ENCODE peak calls at places on chromosomes 6 and 20, in six cellular contexts. T, V, P, E, C and N are unnamed samples. For H3K4me1, the result is how much of the 10 kb centered on the place peaks cover.

GRCh38 chr6:37391100-37391499 is 37.3 kb downstream of the RNF8 start:
- DNase-seq in T (no peak), V (peak), P (no peak), E (no peak), C (no peak), N (no peak)

GRCh38 chr20:32619586-32619985 is 34.5 kb upstream of the NOL4L start:
- DNase-seq in T (no peak), V (no peak), P (no peak), E (no peak), C (no peak), N (no peak)

GRCh38 chr6:156689656-156690055 is 87.5 kb upstream of the ARID1B start:
- DNase-seq in T (no peak), V (no peak), P (no peak), E (no peak), C (no peak), N (no peak)

GRCh38 chr6:83155794-83156193 is 37.3 kb downstream of the PGM3 start:
- DNase-seq in T (no peak), V (no peak), P (no peak), E (no peak), C (no peak), N (no peak)

GRCh38 chr6:116016846-116017545 is 43.7 kb downstream of the FRK start:
- DNase-seq in T (no peak), V (peak), P (no peak), E (no peak), C (no peak), N (no peak)

GRCh38 chr6:168428052-168428829 is 12.7 kb upstream of the SMOC2 start:
- DNase-seq in T (no peak), V (peak), P (no peak), E (no peak), C (no peak), N (no peak)

GRCh38 chr20:50129662-50130345 is 16.9 kb upstream of the UBE2V1 start:
- DNase-seq in T (no peak), V (no peak), P (no peak), E (no peak), C (no peak), N (peak)

GRCh38 chr6:93749191-93749590 is 329.8 kb upstream of the EPHA7 start:
- DNase-seq in T (no peak), V (no peak), P (no peak), E (no peak), C (no peak), N (no peak)

GRCh38 chr6:166575190-166575589 is 11.3 kb downstream of the RAMACL start:
- DNase-seq in T (no peak), V (no peak), P (no peak), E (peak), C (peak), N (no peak)

GRCh38 chr6:113901482-113901881 is 44.3 kb downstream of the MARCKS start:
- DNase-seq in T (no peak), V (no peak), P (no peak), E (no peak), C (no peak), N (no peak)

GRCh38 chr6:48389146-48390043 is 278.4 kb upstream of the PTCHD4 start:
- DNase-seq in T (no peak), V (no peak), P (peak), E (no peak), C (no peak), N (no peak)

GRCh38 chr6:125791151-125791819 is 525 bp downstream of the NCOA7 start:
- DNase-seq in T (peak), V (peak), P (no peak), E (no peak), C (peak), N (peak)

GRCh38 chr6:135936606-135937005 is 85.1 kb downstream of the PDE7B start:
- DNase-seq in T (no peak), V (no peak), P (no peak), E (no peak), C (no peak), N (no peak)

GRCh38 chr6:25292384-25292783 is 13.2 kb downstream of the CARMIL1 start:
- DNase-seq in T (no peak), V (no peak), P (no peak), E (no peak), C (no peak), N (no peak)

GRCh38 chr6:106889692-106890091 is 84.8 kb downstream of the CD24 start:
- DNase-seq in T (no peak), V (no peak), P (no peak), E (no peak), C (no peak), N (no peak)

GRCh38 chr6:113347420-113347819 is 509.7 kb upstream of the MARCKS start:
- DNase-seq in T (no peak), V (no peak), P (no peak), E (no peak), C (no peak), N (no peak)

GRCh38 chr20:51382986-51383821 is 159.3 kb downstream of the NFATC2 start:
- DNase-seq in T (no peak), V (peak), P (peak), E (no peak), C (no peak), N (peak)

GRCh38 chr6:107894821-107895396 is 63.1 kb downstream of the SEC63 start:
- DNase-seq in T (no peak), V (peak), P (no peak), E (no peak), C (no peak), N (no peak)

GRCh38 chr6:101851911-101852310 is 458.4 kb downstream of the GRIK2 start:
- DNase-seq in T (no peak), V (no peak), P (no peak), E (no peak), C (no peak), N (no peak)

GRCh38 chr6:36301781-36302180 is 31.9 kb downstream of the PNPLA1 start:
- DNase-seq in T (no peak), V (no peak), P (no peak), E (no peak), C (no peak), N (no peak)

GRCh38 chr20:22402990-22403859 is 181.1 kb downstream of the FOXA2 start:
- DNase-seq in T (no peak), V (no peak), P (no peak), E (no peak), C (no peak), N (no peak)

GRCh38 chr6:75563032-75563431 is 38.6 kb upstream of the SENP6 start:
- DNase-seq in T (no peak), V (peak), P (no peak), E (no peak), C (no peak), N (no peak)

GRCh38 chr6:133855599-133855972 is 33.3 kb upstream of the TCF21 start:
- DNase-seq in T (no peak), V (no peak), P (no peak), E (no peak), C (no peak), N (no peak)

GRCh38 chr6:3353939-3354338 is 95.2 kb downstream of the PSMG4 start:
- DNase-seq in T (no peak), V (no peak), P (no peak), E (no peak), C (no peak), N (no peak)

GRCh38 chr6:38027685-38028373 is 208.3 kb downstream of the ZFAND3 start:
- DNase-seq in T (no peak), V (no peak), P (no peak), E (no peak), C (no peak), N (no peak)

GRCh38 chr20:46299078-46299477 is 9.2 kb downstream of the CDH22 start:
- DNase-seq in T (no peak), V (no peak), P (peak), E (no peak), C (no peak), N (no peak)

GRCh38 chr20:54431545-54431944 is 43.8 kb upstream of the DOK5 start:
- DNase-seq in T (no peak), V (no peak), P (no peak), E (no peak), C (no peak), N (no peak)

GRCh38 chr6:54516331-54516730 is 208.1 kb downstream of the TINAG start:
- DNase-seq in T (no peak), V (no peak), P (no peak), E (no peak), C (no peak), N (no peak)

GRCh38 chr6:137349856-137350830 is 131.0 kb upstream of the IFNGR1 start:
- DNase-seq in T (no peak), V (no peak), P (no peak), E (no peak), C (no peak), N (no peak)

GRCh38 chr6:145238787-145239186 is 496.5 kb downstream of the EPM2A start:
- DNase-seq in T (no peak), V (no peak), P (no peak), E (no peak), C (no peak), N (no peak)
- H3K27ac ChIP-seq in T (no peak), V (no peak), P (no peak), E (no peak), C (no peak), N (no peak)

DNA sequence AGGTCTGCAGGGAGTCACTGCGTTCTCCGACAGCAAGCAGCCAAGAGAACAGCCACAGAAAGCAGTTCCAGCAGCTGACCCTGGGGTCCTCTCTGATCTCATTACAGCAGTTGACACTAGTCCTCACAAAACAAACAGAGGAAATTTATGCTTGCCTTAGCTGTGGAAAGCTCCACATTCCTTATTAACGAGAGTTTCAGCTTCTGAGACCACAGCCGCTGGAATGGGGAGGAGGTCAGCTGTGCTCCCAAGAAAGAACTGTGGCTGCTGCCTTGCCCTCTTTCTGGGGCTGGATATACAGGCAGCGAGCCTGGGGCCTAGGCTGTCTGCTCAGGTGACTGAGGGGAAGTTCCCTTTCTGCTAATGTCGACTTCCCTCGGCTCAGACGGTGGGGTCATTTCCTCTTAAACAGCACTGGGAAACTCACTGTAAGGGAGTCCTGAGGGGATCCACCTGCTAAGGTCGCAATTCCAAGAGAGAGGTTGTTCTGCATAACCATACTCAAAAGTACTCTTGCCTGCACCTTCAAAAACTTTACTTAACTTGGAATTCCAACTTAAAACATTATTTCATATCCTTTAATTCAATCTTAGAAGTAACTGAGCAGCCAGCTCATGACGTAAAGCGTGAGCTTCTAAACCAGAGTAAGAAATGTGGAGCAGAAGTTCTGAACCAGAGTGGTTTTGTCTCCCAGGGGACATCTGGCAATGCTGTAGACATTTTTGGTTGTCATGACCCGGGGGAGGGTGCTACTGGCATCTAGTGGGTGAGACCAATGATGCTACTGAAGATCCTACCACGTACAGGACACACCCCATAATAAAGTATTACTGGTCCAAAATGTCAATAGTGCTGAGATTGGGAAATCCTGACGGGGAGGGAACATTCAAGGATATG is 80.3 kb downstream of the BACH2 start:
- DNase-seq in T (peak), V (no peak), P (no peak), E (no peak), C (no peak), N (peak)
- H3K4me1 ChIP-seq in T (under half), V (under half), P (under half), E (under half), C (under half), N (under half)

GRCh38 chr6:32962427-32962826 is 6.0 kb upstream of the BRD2 start:
- DNase-seq in T (no peak), V (no peak), P (no peak), E (no peak), C (no peak), N (no peak)
- H3K4me3 ChIP-seq in T (no peak), V (no peak), P (no peak), E (no peak), C (no peak), N (no peak)

GRCh38 chr6:85403331-85404015 is 46.4 kb upstream of the NT5E start:
- DNase-seq in T (no peak), V (no peak), P (no peak), E (no peak), C (no peak), N (no peak)
- H3K27ac ChIP-seq in T (peak), V (peak), P (peak), E (peak), C (no peak), N (peak)

GRCh38 chr6:29426654-29427053 is 11.9 kb downstream of the OR12D1 start:
- DNase-seq in T (no peak), V (no peak), P (no peak), E (no peak), C (no peak), N (no peak)
- H3K4me1 ChIP-seq in T (under half), V (under half), P (under half), E (under half), C (under half), N (under half)